ENCODE peak calls at places on chromosomes 7 and 10, in four cellular contexts. X is SJSA1, N is A673, L is mesendoderm. I is an unnamed sample.

GRCh38 chr10:109977382-109977806 is 30.4 kb upstream of the ADD3 start:
- DNase-seq in X (peak), N (peak), L (no peak), I (no peak)

GRCh38 chr7:40709077-40709964 is 574.5 kb downstream of the SUGCT start:
- DNase-seq in X (no peak), N (no peak), L (no peak), I (no peak)

GRCh38 chr10:117175215-117175900 is 21.9 kb upstream of the KCNK18 start:
- DNase-seq in X (no peak), N (no peak), L (no peak), I (no peak)

GRCh38 chr7:94374231-94374630 is 20.5 kb upstream of the COL1A2 start:
- DNase-seq in X (peak), N (peak), L (peak), I (peak)

GRCh38 chr7:1850111-1850975 is 180.3 kb downstream of the ELFN1 start:
- DNase-seq in X (no peak), N (no peak), L (no peak), I (no peak)

GRCh38 chr7:657565-658119 is 68.9 kb upstream of the DNAAF5 start:
- DNase-seq in X (no peak), N (peak), L (no peak), I (no peak)

GRCh38 chr7:149729983-149730801 is 43.2 kb downstream of the ZNF467 start:
- DNase-seq in X (no peak), N (no peak), L (no peak), I (no peak)

GRCh38 chr10:980468-980867 is 7.8 kb upstream of the GTPBP4 start:
- DNase-seq in X (no peak), N (no peak), L (no peak), I (no peak)

GRCh38 chr10:78415111-78415510 is 381.4 kb downstream of the RPS24 start:
- DNase-seq in X (no peak), N (no peak), L (no peak), I (no peak)

GRCh38 chr7:106957766-106958165 is 86.7 kb upstream of the PRKAR2B start:
- DNase-seq in X (no peak), N (no peak), L (peak), I (no peak)

GRCh38 chr7:19177269-19177668 is 32.0 kb upstream of the FERD3L start:
- DNase-seq in X (no peak), N (no peak), L (no peak), I (no peak)

GRCh38 chr10:88278912-88279311 is 304.2 kb downstream of the RNLS start:
- DNase-seq in X (no peak), N (no peak), L (no peak), I (no peak)

GRCh38 chr7:18861514-18861913 is 255.9 kb downstream of the TWIST1 start:
- DNase-seq in X (no peak), N (no peak), L (no peak), I (no peak)

GRCh38 chr10:33412261-33413092 is 78.0 kb upstream of the NRP1 start:
- DNase-seq in X (no peak), N (no peak), L (no peak), I (peak)

GRCh38 chr7:158810846-158811245 is 18.5 kb downstream of the ESYT2 start:
- DNase-seq in X (no peak), N (no peak), L (no peak), I (no peak)

GRCh38 chr7:32591938-32592337 is 96.6 kb downstream of the AVL9 start:
- DNase-seq in X (no peak), N (no peak), L (no peak), I (no peak)

GRCh38 chr7:81079736-81080135 is 160.9 kb upstream of the SEMA3C start:
- DNase-seq in X (no peak), N (no peak), L (no peak), I (no peak)

GRCh38 chr7:27118580-27118979 is 12.0 kb downstream of the HOXA4 start:
- DNase-seq in X (peak), N (no peak), L (no peak), I (no peak)

GRCh38 chr7:11539853-11540252 is 292.1 kb downstream of the THSD7A start:
- DNase-seq in X (no peak), N (peak), L (no peak), I (no peak)

GRCh38 chr7:111041577-111041976 is 49.4 kb upstream of the LRRN3 start:
- DNase-seq in X (no peak), N (no peak), L (peak), I (no peak)

GRCh38 chr7:102918865-102919264 is 6.1 kb downstream of the LRRC17 start:
- DNase-seq in X (peak), N (no peak), L (no peak), I (no peak)

GRCh38 chr10:25531662-25532061 is 356.9 kb downstream of the GPR158 start:
- DNase-seq in X (no peak), N (no peak), L (no peak), I (no peak)

GRCh38 chr7:39592586-39592985 is 26.4 kb downstream of the YAE1 start:
- DNase-seq in X (no peak), N (no peak), L (no peak), I (no peak)
- H3K4me3 ChIP-seq in X (no peak), N (no peak), L (no peak), I (no peak)

GRCh38 chr10:69730251-69731156 is 71.2 kb upstream of the COL13A1 start:
- DNase-seq in X (no peak), N (no peak), L (no peak), I (peak)

GRCh38 chr10:69732147-69732825 is 69.4 kb upstream of the COL13A1 start:
- DNase-seq in X (no peak), N (no peak), L (no peak), I (no peak)

GRCh38 chr10:69732826-69733150 is 68.9 kb upstream of the COL13A1 start:
- DNase-seq in X (no peak), N (no peak), L (no peak), I (no peak)

GRCh38 chr10:69731698-69732097 is 70.0 kb upstream of the COL13A1 start:
- DNase-seq in X (no peak), N (no peak), L (no peak), I (no peak)

DNA sequence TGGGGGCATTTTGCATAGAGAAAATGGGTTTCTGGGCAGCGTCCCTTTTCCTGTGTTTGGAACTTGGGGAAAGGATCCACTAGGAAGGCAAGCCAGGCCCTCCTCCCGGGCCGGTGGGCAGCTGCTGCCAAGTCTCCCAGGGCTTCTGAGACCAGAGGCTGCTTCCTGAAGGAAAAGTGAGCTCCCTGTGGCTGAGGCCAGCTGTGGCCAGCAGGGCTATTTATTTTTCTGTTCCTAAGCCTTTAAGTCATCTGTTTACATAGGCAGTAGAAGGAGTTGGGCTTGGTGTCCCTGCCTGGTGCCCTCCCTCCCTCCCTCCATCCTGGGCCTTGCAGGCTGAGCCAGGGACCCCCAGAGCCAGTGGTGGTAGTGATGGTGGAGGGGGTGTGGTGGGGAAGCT is 70.5 kb upstream of the COL13A1 start:
- DNase-seq in X (peak), N (no peak), L (no peak), I (peak)
- H3K27ac ChIP-seq in X (no peak), N (no peak), L (no peak), I (peak)

GRCh38 chr10:86402283-86402931 is 35.8 kb upstream of the GRID1 start:
- DNase-seq in X (no peak), N (no peak), L (no peak), I (no peak)
- H3K4me3 ChIP-seq in X (no peak), N (no peak), L (no peak), I (peak)

GRCh38 chr7:50330701-50331100 is 26.2 kb downstream of the IKZF1 start:
- DNase-seq in X (no peak), N (no peak), L (no peak), I (no peak)

GRCh38 chr7:50334341-50334994 is 30.0 kb downstream of the IKZF1 start:
- DNase-seq in X (no peak), N (no peak), L (no peak), I (no peak)

GRCh38 chr7:50331564-50332208 is 27.2 kb downstream of the IKZF1 start:
- DNase-seq in X (no peak), N (no peak), L (no peak), I (no peak)

GRCh38 chr7:50333266-50333665 is 28.8 kb downstream of the IKZF1 start:
- DNase-seq in X (no peak), N (peak), L (peak), I (no peak)

GRCh38 chr7:50332241-50333176 is 28.0 kb downstream of the IKZF1 start:
- DNase-seq in X (no peak), N (peak), L (peak), I (no peak)
- H3K27ac ChIP-seq in X (no peak), N (peak), L (no peak), I (no peak)

GRCh38 chr10:19922236-19922963 is 106.2 kb downstream of the PLXDC2 start:
- DNase-seq in X (no peak), N (peak), L (peak), I (peak)
- H3K4me3 ChIP-seq in X (no peak), N (no peak), L (no peak), I (no peak)

GRCh38 chr10:44325157-44325556 is 59.7 kb downstream of the CXCL12 start:
- DNase-seq in X (no peak), N (no peak), L (no peak), I (no peak)
- H3K27ac ChIP-seq in X (no peak), N (no peak), L (no peak), I (no peak)

GRCh38 chr10:73446926-73447325 is 13.6 kb upstream of the MSS51 start:
- DNase-seq in X (no peak), N (no peak), L (no peak), I (no peak)
- H3K4me3 ChIP-seq in X (no peak), N (no peak), L (no peak), I (no peak)

DNA sequence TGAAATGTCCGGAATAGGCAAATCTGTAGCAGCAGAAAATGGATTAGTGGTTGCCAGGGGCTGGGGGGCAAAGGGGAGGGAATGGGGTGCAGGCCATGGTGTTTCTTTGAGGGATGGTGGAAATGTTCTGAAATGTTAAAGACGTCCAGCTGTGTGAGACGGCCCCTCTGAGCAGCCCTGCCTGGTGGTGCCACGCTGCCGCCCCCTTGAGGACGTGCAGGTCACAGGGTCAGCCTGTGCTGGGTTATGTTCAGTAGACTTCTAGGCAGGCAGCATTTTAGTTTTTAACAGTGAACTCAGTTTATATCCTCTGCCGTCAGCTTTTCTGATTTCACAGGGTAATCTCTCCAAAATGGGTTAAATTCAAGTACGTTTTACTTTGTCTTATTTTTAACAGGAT is 9.4 kb downstream of the NUB1 start:
- DNase-seq in X (no peak), N (peak), L (peak), I (no peak)
- H3K27ac ChIP-seq in X (no peak), N (no peak), L (no peak), I (no peak)

GRCh38 chr7:126993626-126994213 is 259.0 kb downstream of the GRM8 start:
- DNase-seq in X (no peak), N (no peak), L (no peak), I (no peak)

GRCh38 chr7:126988022-126988421 is 264.7 kb downstream of the GRM8 start:
- DNase-seq in X (no peak), N (no peak), L (no peak), I (no peak)
- H3K4me3 ChIP-seq in X (no peak), N (no peak), L (no peak), I (no peak)

GRCh38 chr10:69230128-69230527 is 10.0 kb downstream of the HKDC1 start:
- DNase-seq in X (no peak), N (no peak), L (no peak), I (no peak)
- H3K27ac ChIP-seq in X (no peak), N (no peak), L (no peak), I (no peak)

I was measured in AG04450.